ENCODE peak calls at places on chromosomes 11 and 22, in four cellular contexts. K, L, M and C are unnamed samples.
A peak's percentile ranks its signal among the peaks of the same experiment; 100 is the strongest.

GRCh38 chr11:69880041-69880802 is 61.0 kb upstream of the FGF3 start:
- DNase-seq in L (no peak), K (no peak), M (no peak), C (no peak)

GRCh38 chr11:110598725-110599124 is 113.5 kb downstream of the ARHGAP20 start:
- DNase-seq in K (no peak), L (no peak), M (no peak), C (no peak)

GRCh38 chr11:130215531-130216220 is 56.1 kb downstream of the ST14 start:
- DNase-seq in K (peak; percentile 5), L (no peak), M (no peak), C (no peak)

GRCh38 chr11:72813740-72814138 is 472 bp upstream of the ATG16L2 start:
- DNase-seq in K (no peak), M (no peak), L (peak; percentile 80), C (peak; percentile 91)

GRCh38 chr22:31496735-31497146 is 405 bp downstream of the SFI1 start:
- DNase-seq in K (no peak), M (no peak), L (no peak), C (no peak)

GRCh38 chr11:115321602-115322289 is 182.5 kb downstream of the CADM1 start:
- DNase-seq in L (no peak), M (no peak), K (no peak), C (no peak)

GRCh38 chr11:71209181-71209580 is 43.2 kb downstream of the SHANK2 start:
- DNase-seq in M (no peak), L (no peak), K (no peak), C (no peak)

GRCh38 chr22:37289156-37289735 is 6.9 kb downstream of the CYTH4 start:
- DNase-seq in L (no peak), M (no peak), K (no peak), C (no peak)

GRCh38 chr11:92226331-92227232 is 2.0 kb downstream of the FAT3 start:
- DNase-seq in K (peak; percentile 79), M (no peak), L (no peak), C (peak; percentile 65)

GRCh38 chr11:108975641-108976071 is 310.8 kb downstream of the DDX10 start:
- DNase-seq in L (no peak), K (no peak), M (no peak), C (no peak)

GRCh38 chr11:2515401-2516275 is 70.8 kb downstream of the KCNQ1 start:
- DNase-seq in K (peak; percentile 6), M (no peak), L (no peak), C (peak; percentile 15)

GRCh38 chr22:36486619-36487384 is 5.4 kb upstream of the TXN2 start:
- DNase-seq in L (peak; percentile 22), M (no peak), K (peak; percentile 77), C (no peak)

GRCh38 chr11:102561636-102562035 is 31.1 kb upstream of the MMP7 start:
- DNase-seq in K (no peak), L (no peak), M (no peak), C (no peak)

GRCh38 chr11:34161361-34161760 is 55.9 kb downstream of the NAT10 start:
- DNase-seq in L (no peak), M (no peak), K (no peak), C (no peak)

GRCh38 chr11:20363500-20364411 is at the start of gene HTATIP2:
- DNase-seq in K (peak; percentile 67), M (no peak), L (peak; percentile 88), C (no peak)

GRCh38 chr11:131537729-131538128 is 167.3 kb downstream of the NTM start:
- DNase-seq in K (no peak), M (no peak), L (no peak), C (no peak)
- TF ChIP-seq USF1 in K (no peak), M (no peak), L (no peak), C (no peak)

GRCh38 chr22:20236052-20236717 is 31.9 kb downstream of the RTN4R start:
- DNase-seq in K (no peak), L (no peak), M (no peak), C (no peak)

GRCh38 chr22:20238567-20239062 is 29.5 kb downstream of the RTN4R start:
- DNase-seq in M (no peak), K (peak; percentile 89), L (peak; percentile 99), C (peak; percentile 89)

GRCh38 chr22:20235453-20235991 is 32.6 kb downstream of the RTN4R start:
- DNase-seq in M (no peak), L (no peak), K (no peak), C (no peak)

GRCh38 chr22:20239063-20239950 is 28.8 kb downstream of the RTN4R start:
- DNase-seq in L (peak; percentile 87), K (no peak), M (no peak), C (no peak)

DNA sequence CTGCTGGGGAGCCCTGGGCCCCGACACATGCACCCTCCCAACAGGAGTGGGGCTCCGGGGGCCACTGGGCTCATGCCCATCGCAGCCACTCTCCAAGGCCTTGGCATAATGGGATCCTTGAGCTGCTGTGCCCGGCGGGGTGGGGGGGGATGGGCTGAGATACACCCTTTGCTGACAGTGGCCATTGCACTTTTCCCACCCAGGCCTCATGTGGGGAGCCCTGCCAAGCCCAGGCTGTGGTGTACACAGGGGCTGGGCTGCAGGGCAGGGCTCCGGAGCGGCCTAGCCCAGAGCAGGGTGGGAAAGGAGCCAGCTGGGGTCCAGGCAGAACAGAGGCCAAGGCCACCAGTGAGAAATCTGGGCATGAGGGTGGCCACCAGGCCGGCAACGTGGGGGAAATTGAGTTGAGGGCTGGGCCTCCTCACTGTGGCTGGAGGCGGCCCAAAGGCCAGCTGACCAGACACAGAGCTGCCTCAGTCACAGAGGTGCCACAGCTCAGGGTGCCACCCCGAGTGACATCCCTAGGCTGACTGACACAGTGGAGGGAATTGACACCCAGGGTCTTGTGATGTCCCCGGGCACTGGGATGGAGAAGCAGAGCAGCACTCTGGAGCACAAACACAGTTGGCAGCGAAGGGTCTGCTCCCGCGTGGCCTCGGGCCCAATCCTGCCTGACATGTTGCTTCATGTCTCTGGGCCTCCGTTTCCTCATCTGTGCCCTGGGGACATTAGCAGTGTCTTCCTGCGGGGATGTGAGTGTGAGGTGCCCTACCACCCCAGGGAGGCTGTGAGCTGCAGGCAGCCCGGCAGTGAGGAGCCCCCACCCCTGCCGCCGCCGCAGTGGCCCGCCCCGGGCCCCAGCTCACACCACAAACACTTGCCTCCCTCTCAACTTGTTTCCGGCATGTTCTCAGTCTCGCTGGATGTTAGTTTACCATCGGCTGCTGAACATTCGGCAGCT is 30.4 kb downstream of the RTN4R start:
- DNase-seq in K (no peak), L (no peak), M (no peak), C (no peak)
- TF ChIP-seq USF1 in K (no peak), L (no peak), M (no peak), C (no peak)

DNA sequence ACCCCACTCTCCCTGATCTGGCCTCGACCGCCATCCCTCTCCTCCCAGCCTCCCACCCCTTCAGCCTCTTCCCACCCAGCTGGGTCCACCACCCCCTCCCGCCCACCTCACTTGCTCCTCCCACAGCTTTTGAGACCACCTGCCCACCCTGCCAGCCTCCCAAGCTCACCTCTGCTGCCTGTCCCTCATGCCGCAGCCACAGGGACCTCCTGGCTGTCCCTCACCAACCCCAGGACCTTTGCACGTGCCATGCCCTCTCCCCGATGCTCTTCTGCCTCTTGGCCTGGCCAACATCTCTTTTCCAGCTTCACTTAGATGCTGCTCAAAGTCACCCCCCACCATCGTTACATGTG is 6.5 kb downstream of the PNPLA5 start:
- DNase-seq in K (no peak), L (no peak), M (no peak), C (no peak)
- TF ChIP-seq USF1 in K (no peak), L (no peak), M (no peak), C (no peak)

GRCh38 chr11:27646051-27646818 is 54.0 kb downstream of the BDNF start:
- DNase-seq in K (no peak), M (no peak), L (no peak), C (peak; percentile 80)
- TF ChIP-seq USF1 in K (no peak), M (no peak), L (no peak), C (no peak)

GRCh38 chr22:27194096-27194748 is 536.8 kb downstream of the MIAT start:
- DNase-seq in K (no peak), M (no peak), L (no peak), C (no peak)

GRCh38 chr22:27193636-27194035 is 536.2 kb downstream of the MIAT start:
- DNase-seq in L (no peak), M (no peak), K (no peak), C (no peak)

GRCh38 chr22:27195516-27195915 is 538.1 kb downstream of the MIAT start:
- DNase-seq in L (no peak), K (no peak), M (no peak), C (no peak)

GRCh38 chr22:27196483-27196882 is 539.1 kb downstream of the MIAT start:
- DNase-seq in M (no peak), K (no peak), L (no peak), C (no peak)

DNA sequence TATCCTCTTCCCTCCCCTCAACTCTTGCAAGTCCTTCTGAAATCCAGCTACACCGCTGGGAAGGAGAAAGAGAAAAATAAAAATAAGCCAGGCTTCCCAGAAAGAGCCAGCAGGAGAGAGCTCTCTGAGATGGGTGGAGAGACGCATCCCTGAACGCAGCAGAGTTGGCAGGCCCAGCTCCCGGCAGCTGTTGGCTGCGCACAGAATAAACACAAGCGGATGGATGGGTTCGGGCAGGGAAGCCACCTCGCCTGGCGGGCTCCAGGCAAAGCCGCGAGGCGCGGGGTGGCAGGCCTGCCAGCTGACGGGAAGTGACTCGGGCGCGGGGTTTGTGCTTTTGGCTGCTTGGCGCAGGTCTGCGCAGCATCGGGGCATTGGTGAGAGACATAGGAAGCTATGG is 537.7 kb downstream of the MIAT start:
- DNase-seq in L (no peak), K (no peak), M (no peak), C (no peak)
- TF ChIP-seq USF1 in L (no peak), K (no peak), M (no peak), C (no peak)

GRCh38 chr11:84817998-84818397 is 809.1 kb downstream of the DLG2 start:
- DNase-seq in L (no peak), K (no peak), M (no peak), C (no peak)
- TF ChIP-seq USF1 in L (no peak), K (no peak), M (no peak), C (no peak)